ENCODE peak calls at places on chromosome 13, in ten cellular contexts. O is stomach; Z is kidney; E is uterus; W is neural progenitor cell; N is aorta; A is MM.1S; R is heart right ventricle; C is CD8-positive, alpha-beta memory T cell; F is heart left ventricle. T is an unnamed sample.

GRCh38 chr13:86464193-86464592 is 665.0 kb upstream of the SLITRK6 start:
- DNase-seq in O (no peak), Z (no peak), E (no peak), W (peak; percentile 8), N (no peak), A (no peak), R (no peak), C (no peak), F (no peak), T (no peak)

GRCh38 chr13:77298403-77298802 is 28.5 kb downstream of the MYCBP2 start:
- DNase-seq in O (no peak), Z (no peak), E (no peak), W (no peak), N (no peak), A (no peak), R (no peak), C (no peak), F (no peak), T (no peak)

GRCh38 chr13:44622259-44622658 is 46.1 kb upstream of the TSC22D1 start:
- DNase-seq in O (no peak), Z (no peak), E (no peak), W (no peak), N (no peak), A (no peak), R (no peak), C (no peak), F (no peak), T (no peak)

GRCh38 chr13:36344173-36344572 is 2.0 kb downstream of the SPART start:
- DNase-seq in O (no peak), Z (no peak), E (peak; percentile 62), W (no peak), N (no peak), A (no peak), R (no peak), C (no peak), F (no peak), T (no peak)

GRCh38 chr13:41231786-41232185 is 31.6 kb downstream of the MTRF1 start:
- DNase-seq in O (peak; percentile 83), Z (no peak), E (no peak), W (no peak), N (no peak), A (no peak), R (no peak), C (no peak), F (no peak), T (no peak)

GRCh38 chr13:23985846-23986245 is 88.5 kb upstream of the C1QTNF9B start:
- DNase-seq in O (no peak), Z (no peak), E (no peak), W (no peak), N (no peak), A (no peak), R (no peak), C (no peak), F (no peak), T (no peak)

GRCh38 chr13:97279913-97280312 is 57.8 kb downstream of the MBNL2 start:
- DNase-seq in O (no peak), Z (no peak), E (no peak), W (no peak), N (no peak), A (no peak), R (no peak), C (no peak), F (no peak), T (no peak)

GRCh38 chr13:112791662-112792440 is 102.0 kb downstream of the ATP11A start:
- DNase-seq in O (peak; percentile 23), Z (no peak), E (peak; percentile 8), W (no peak), N (no peak), A (no peak), R (no peak), C (no peak), F (no peak), T (no peak)

GRCh38 chr13:29835280-29836061 is 14.9 kb downstream of the UBL3 start:
- DNase-seq in O (no peak), Z (peak; percentile 35), E (no peak), W (no peak), N (no peak), A (no peak), R (no peak), C (no peak), F (no peak), T (no peak)

GRCh38 chr13:33514362-33514761 is 228.8 kb upstream of the STARD13 start:
- DNase-seq in O (no peak), Z (peak; percentile 35), E (no peak), W (peak; percentile 36), N (no peak), A (no peak), R (no peak), C (no peak), F (no peak), T (no peak)

GRCh38 chr13:29887651-29888050 is 37.2 kb upstream of the UBL3 start:
- DNase-seq in O (no peak), Z (no peak), E (no peak), W (no peak), N (no peak), A (no peak), R (no peak), C (no peak), F (no peak), T (no peak)

DNA sequence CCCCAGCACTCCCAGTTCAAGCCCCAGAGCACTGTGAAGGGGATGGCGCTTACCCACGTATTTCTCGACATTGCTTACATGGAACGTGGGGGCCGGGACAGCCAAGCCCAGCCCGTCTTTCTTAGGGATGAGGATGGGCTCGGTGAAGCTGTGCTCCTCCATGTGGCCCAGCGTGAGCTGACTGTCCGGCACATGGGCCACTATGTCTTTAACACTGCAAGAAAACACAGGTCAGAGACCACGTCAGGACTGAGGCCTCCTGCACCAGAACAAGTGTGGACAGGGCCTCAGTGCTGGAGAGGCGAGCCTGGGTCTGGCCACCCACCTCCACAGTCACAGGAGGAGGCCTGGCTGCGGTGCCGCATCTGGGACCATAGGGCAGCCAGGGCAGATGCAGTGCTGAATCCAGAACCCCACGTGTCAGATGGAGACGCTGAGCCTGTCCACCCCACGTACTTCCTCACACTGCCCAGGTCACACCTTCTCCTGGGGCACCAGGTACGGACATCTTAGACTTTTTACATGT is 125.2 kb downstream of the TUBA3C start:
- DNase-seq in O (no peak), Z (no peak), E (no peak), W (no peak), N (no peak), A (no peak), R (no peak), C (no peak), F (no peak), T (no peak)
- H3K9me3 ChIP-seq in O (no peaks in the 10 kb centered on the region), Z (no peaks in the 10 kb centered on the region), E (no peaks in the 10 kb centered on the region), W (peaks cover 8% of the 10 kb centered on the region), N (no peaks in the 10 kb centered on the region), A (no peaks in the 10 kb centered on the region), R (no peaks in the 10 kb centered on the region), C (no peaks in the 10 kb centered on the region), F (no peaks in the 10 kb centered on the region), T (no peaks in the 10 kb centered on the region)

DNA sequence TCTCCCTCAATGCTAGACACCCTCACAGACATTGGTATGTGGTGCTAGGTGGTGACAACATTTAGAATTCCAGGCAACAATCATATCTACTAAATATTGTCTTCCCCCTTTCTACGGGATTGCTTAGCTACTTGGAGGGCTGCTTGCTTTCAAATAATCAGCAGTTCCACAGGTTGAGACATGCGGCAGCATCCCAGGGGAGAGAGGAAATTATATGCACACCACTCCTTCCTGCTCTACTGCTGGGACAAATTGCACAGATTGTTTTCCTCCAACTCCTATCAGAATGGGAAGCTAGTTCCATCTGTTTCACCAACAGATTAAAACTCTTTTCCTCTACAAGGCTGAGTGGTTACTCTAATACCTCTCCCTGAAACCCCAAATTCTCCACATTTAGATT is 275.4 kb downstream of the DNAJC15 start:
- DNase-seq in O (no peak), Z (no peak), E (no peak), W (no peak), N (no peak), A (no peak), R (no peak), C (no peak), F (no peak), T (no peak)
- H3K4me3 ChIP-seq in O (no peak overlapping the region), Z (no peak overlapping the region), E (no peak overlapping the region), W (no peak overlapping the region), N (no peak overlapping the region), A (no peak overlapping the region), R (no peak overlapping the region), C (no peak overlapping the region), F (no peak overlapping the region), T (no peak overlapping the region)

DNA sequence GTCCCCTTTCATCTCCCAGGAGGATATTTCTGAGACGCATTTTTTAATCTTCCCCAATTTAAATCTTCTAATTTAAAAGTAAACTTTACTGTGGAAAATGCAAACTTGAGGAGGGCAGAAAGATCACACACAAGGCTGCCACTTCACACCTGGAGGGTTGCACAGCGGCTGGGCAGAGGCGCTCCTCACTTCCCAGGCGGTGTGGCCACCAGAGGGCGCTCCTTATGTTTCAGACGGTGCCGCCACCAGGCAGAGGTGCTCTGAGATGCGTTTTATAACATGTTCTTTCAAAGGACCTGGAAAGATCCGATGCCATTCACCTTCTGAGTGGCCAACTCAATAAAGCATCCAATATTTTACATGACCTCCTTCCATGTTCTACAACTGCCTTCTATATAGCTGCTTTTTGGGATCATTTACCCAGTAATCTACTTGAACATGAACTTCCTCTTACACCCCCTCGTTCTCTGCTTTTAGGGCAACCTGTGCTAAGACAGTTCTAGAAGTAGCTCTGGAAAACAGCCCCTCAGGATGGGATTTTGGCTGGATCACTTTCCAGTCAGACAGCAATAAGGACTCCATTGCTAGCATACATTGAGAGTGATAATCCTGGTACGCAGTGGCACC is 14.8 kb upstream of the MTUS2 start:
- DNase-seq in O (no peak), Z (no peak), E (no peak), W (peak; percentile 52), N (peak; percentile 71), A (peak; percentile 26), R (peak; percentile 48), C (no peak), F (peak; percentile 45), T (no peak)
- H3K9me3 ChIP-seq in O (no peaks in the 10 kb centered on the region), Z (no peaks in the 10 kb centered on the region), E (no peaks in the 10 kb centered on the region), W (no peaks in the 10 kb centered on the region), N (no peaks in the 10 kb centered on the region), A (no peaks in the 10 kb centered on the region), R (no peaks in the 10 kb centered on the region), C (no peaks in the 10 kb centered on the region), F (peaks cover 10% of the 10 kb centered on the region), T (no peaks in the 10 kb centered on the region)

GRCh38 chr13:80137994-80138393 is 202.9 kb downstream of the SPRY2 start:
- DNase-seq in O (no peak), Z (no peak), E (no peak), W (no peak), N (no peak), A (no peak), R (no peak), C (no peak), F (no peak), T (no peak)

GRCh38 chr13:80131204-80131603 is 209.7 kb downstream of the SPRY2 start:
- DNase-seq in O (peak; percentile 73), Z (peak; percentile 85), E (peak; percentile 37), W (peak; percentile 67), N (peak; percentile 86), A (no peak), R (peak; percentile 84), C (no peak), F (peak; percentile 84), T (peak; percentile 81)

GRCh38 chr13:80134360-80134759 is 206.6 kb downstream of the SPRY2 start:
- DNase-seq in O (no peak), Z (no peak), E (no peak), W (peak; percentile 73), N (no peak), A (no peak), R (no peak), C (no peak), F (no peak), T (no peak)

GRCh38 chr13:80132741-80133601 is 208.0 kb downstream of the SPRY2 start:
- DNase-seq in O (peak; percentile 54), Z (peak; percentile 77), E (peak; percentile 47), W (peak; percentile 31), N (peak; percentile 55), A (no peak), R (peak; percentile 32), C (no peak), F (peak; percentile 85), T (peak; percentile 61)

GRCh38 chr13:80133631-80134083 is 207.3 kb downstream of the SPRY2 start:
- DNase-seq in O (no peak), Z (no peak), E (no peak), W (no peak), N (no peak), A (no peak), R (no peak), C (no peak), F (no peak), T (no peak)
- H3K4me3 ChIP-seq in O (peak overlapping the region; percentile 28), Z (peak overlapping the region; percentile 59), E (no peak overlapping the region), W (no peak overlapping the region), N (peak overlapping the region; percentile 0), A (no peak overlapping the region), R (peak overlapping the region; percentile 45), C (no peak overlapping the region), F (peak overlapping the region; percentile 18), T (no peak overlapping the region)